ENCODE peak calls at places on chromosomes 4 and X, in nine cellular contexts. F, J, A, T, W, B, U, R and M are unnamed samples.
A peak's percentile ranks its signal among the peaks of the same experiment; 100 is the strongest.

GRCh38 chr4:150078996-150079581 is 844 bp downstream of the DCLK2 start:
- DNase-seq in F (peak; percentile 27), J (peak; percentile 86), A (peak; percentile 59), T (no peak), W (peak; percentile 49), B (peak; percentile 60), U (peak; percentile 42), R (peak; percentile 77), M (peak; percentile 66)

GRCh38 chrX:68703849-68704248 is 56.4 kb downstream of the STARD8 start:
- DNase-seq in F (no peak), J (no peak), A (no peak), T (peak; percentile 62), W (no peak), B (no peak), U (no peak), R (no peak), M (no peak)

GRCh38 chrX:13469963-13470679 is 99.3 kb upstream of the EGFL6 start:
- DNase-seq in F (peak; percentile 5), J (no peak), A (no peak), T (peak; percentile 65), W (no peak), B (no peak), U (no peak), R (no peak), M (no peak)

GRCh38 chr4:158182736-158183135 is 9.9 kb upstream of the GASK1B start:
- DNase-seq in F (no peak), J (no peak), A (no peak), T (no peak), W (no peak), B (no peak), U (no peak), R (peak; percentile 36), M (no peak)

GRCh38 chr4:37873383-37873782 is 17.5 kb upstream of the TBC1D1 start:
- DNase-seq in F (no peak), J (no peak), A (no peak), T (no peak), W (no peak), B (no peak), U (no peak), R (no peak), M (no peak)

GRCh38 chrX:21354725-21355124 is 19.5 kb upstream of the CNKSR2 start:
- DNase-seq in F (no peak), J (no peak), A (no peak), T (no peak), W (no peak), B (no peak), U (no peak), R (no peak), M (no peak)

GRCh38 chrX:40041915-40042314 is 55.8 kb downstream of the BCOR start:
- DNase-seq in F (no peak), J (no peak), A (no peak), T (no peak), W (no peak), B (no peak), U (no peak), R (no peak), M (no peak)

GRCh38 chr4:128658214-128658621 is 151.3 kb upstream of the JADE1 start:
- DNase-seq in F (no peak), J (no peak), A (no peak), T (no peak), W (no peak), B (no peak), U (no peak), R (no peak), M (no peak)

GRCh38 chrX:149867488-149867887 is 13.5 kb upstream of the MAGEA8 start:
- DNase-seq in F (no peak), J (no peak), A (no peak), T (no peak), W (no peak), B (no peak), U (no peak), R (no peak), M (no peak)

GRCh38 chrX:70480660-70481018 is 36.0 kb downstream of the DLG3 start:
- DNase-seq in F (no peak), J (no peak), A (no peak), T (no peak), W (peak; percentile 77), B (no peak), U (no peak), R (no peak), M (no peak)

GRCh38 chrX:7146026-7146702 is 1.3 kb upstream of the STS start:
- DNase-seq in F (no peak), J (no peak), A (no peak), T (peak; percentile 14), W (no peak), B (no peak), U (no peak), R (no peak), M (no peak)

GRCh38 chr4:139776235-139776634 is 110.6 kb downstream of the MGST2 start:
- DNase-seq in F (no peak), J (no peak), A (peak; percentile 21), T (peak; percentile 24), W (no peak), B (no peak), U (no peak), R (no peak), M (no peak)

GRCh38 chr4:95835672-95836071 is 4.2 kb upstream of the PDHA2 start:
- DNase-seq in F (no peak), J (no peak), A (peak; percentile 27), T (peak; percentile 29), W (peak; percentile 69), B (peak; percentile 23), U (peak; percentile 33), R (peak; percentile 20), M (no peak)

GRCh38 chr4:113979973-113980615 is 647 bp upstream of the ARSJ start:
- DNase-seq in F (no peak), J (no peak), A (peak; percentile 18), T (no peak), W (no peak), B (peak; percentile 39), U (no peak), R (no peak), M (no peak)

GRCh38 chr4:55733874-55734437 is 85.6 kb upstream of the EXOC1L start:
- DNase-seq in F (no peak), J (peak; percentile 61), A (no peak), T (no peak), W (no peak), B (peak; percentile 19), U (no peak), R (peak; percentile 17), M (no peak)

GRCh38 chrX:135112096-135112729 is 8.1 kb downstream of the ETDB start:
- DNase-seq in F (peak; percentile 42), J (peak; percentile 20), A (peak; percentile 78), T (peak; percentile 64), W (peak; percentile 28), B (peak; percentile 17), U (peak; percentile 25), R (peak; percentile 33), M (peak; percentile 23)

GRCh38 chr4:27084685-27085356 is 224.2 kb downstream of the STIM2 start:
- DNase-seq in F (no peak), J (no peak), A (peak; percentile 59), T (no peak), W (peak; percentile 65), B (peak; percentile 74), U (peak; percentile 71), R (peak; percentile 52), M (no peak)

GRCh38 chrX:9899640-9900075 is 67.5 kb upstream of the CLDN34 start:
- DNase-seq in F (peak; percentile 9), J (no peak), A (no peak), T (no peak), W (no peak), B (no peak), U (peak; percentile 24), R (no peak), M (no peak)

GRCh38 chrX:28016823-28017222 is 35.6 kb upstream of the DCAF8L1 start:
- DNase-seq in F (no peak), J (no peak), A (no peak), T (peak; percentile 69), W (no peak), B (no peak), U (no peak), R (no peak), M (no peak)

GRCh38 chrX:115400960-115401359 is 111.4 kb downstream of the LUZP4 start:
- DNase-seq in F (no peak), J (no peak), A (peak; percentile 44), T (no peak), W (no peak), B (peak; percentile 11), U (peak; percentile 5), R (no peak), M (no peak)

GRCh38 chr4:113901994-113902787 is 77.3 kb downstream of the ARSJ start:
- DNase-seq in F (peak; percentile 25), J (peak; percentile 84), A (no peak), T (peak; percentile 2), W (no peak), B (no peak), U (no peak), R (no peak), M (no peak)

GRCh38 chr4:142519342-142519741 is 326.8 kb downstream of the INPP4B start:
- DNase-seq in F (no peak), J (no peak), A (no peak), T (no peak), W (no peak), B (no peak), U (no peak), R (peak; percentile 16), M (no peak)

GRCh38 chr4:164526916-164527315 is 227.0 kb upstream of the SMIM31 start:
- DNase-seq in F (no peak), J (no peak), A (no peak), T (no peak), W (no peak), B (no peak), U (no peak), R (no peak), M (no peak)

GRCh38 chr4:26300314-26301307 is 20.2 kb upstream of the RBPJ start:
- DNase-seq in F (no peak), J (no peak), A (no peak), T (no peak), W (no peak), B (no peak), U (no peak), R (no peak), M (no peak)

GRCh38 chrX:15269618-15270521 is at the start of gene ASB9:
- DNase-seq in F (peak; percentile 26), J (peak; percentile 67), A (peak; percentile 87), T (peak; percentile 73), W (peak; percentile 15), B (peak; percentile 34), U (peak; percentile 19), R (peak; percentile 45), M (peak; percentile 5)

GRCh38 chr4:139951051-139951450 is 202.9 kb downstream of the MAML3 start:
- DNase-seq in F (peak; percentile 73), J (no peak), A (no peak), T (peak; percentile 37), W (no peak), B (no peak), U (no peak), R (no peak), M (no peak)

GRCh38 chrX:43655151-43655676 is 885 bp upstream of the MAOA start:
- DNase-seq in F (peak; percentile 12), J (no peak), A (peak; percentile 71), T (peak; percentile 43), W (peak; percentile 49), B (peak; percentile 11), U (peak; percentile 21), R (peak; percentile 22), M (no peak)

GRCh38 chr4:150038335-150039076 is 39.7 kb upstream of the DCLK2 start:
- DNase-seq in F (no peak), J (no peak), A (no peak), T (no peak), W (no peak), B (no peak), U (no peak), R (no peak), M (peak; percentile 20)

GRCh38 chr4:101835121-101835904 is 44.8 kb downstream of the BANK1 start:
- DNase-seq in F (peak; percentile 1), J (no peak), A (no peak), T (peak; percentile 1), W (peak; percentile 7), B (peak; percentile 15), U (no peak), R (peak; percentile 26), M (no peak)

GRCh38 chr4:827209-828081 is 1.5 kb upstream of the CPLX1 start:
- DNase-seq in F (no peak), J (peak; percentile 72), A (no peak), T (no peak), W (no peak), B (peak; percentile 65), U (peak; percentile 49), R (no peak), M (no peak)

GRCh38 chrX:103437147-103437873 is 61.0 kb downstream of the BEX3 start:
- DNase-seq in F (no peak), J (no peak), A (no peak), T (no peak), W (no peak), B (no peak), U (no peak), R (no peak), M (no peak)